ENCODE peak calls at places on chromosomes 5 and 9, in six cellular contexts. W is endothelial cell of umbilical vein, I is HepG2, S is adrenal gland, J is uterus, M is IMR-90. U is an unnamed sample.

GRCh38 chr5:168786142-168786541 is 207.0 kb upstream of the PANK3 start:
- DNase-seq in W (no peak), I (no peak), S (no peak), J (no peak), M (no peak), U (no peak)

GRCh38 chr9:6757988-6758417 is 230 bp downstream of the KDM4C start:
- DNase-seq in S (no peak), W (no peak), I (no peak), J (no peak), M (no peak), U (no peak)

GRCh38 chr9:137221477-137222111 is 446 bp downstream of the RNF208 start:
- DNase-seq in M (no peak), S (no peak), W (no peak), J (no peak), I (no peak), U (no peak)

GRCh38 chr5:77852514-77853352 is 76.6 kb upstream of the TBCA start:
- DNase-seq in I (no peak), W (peak; percentile 23), M (peak; percentile 78), J (no peak), S (peak; percentile 74), U (peak; percentile 72)

GRCh38 chr5:68562308-68562707 is 346.8 kb downstream of the PIK3R1 start:
- DNase-seq in M (peak; percentile 44), W (no peak), J (no peak), I (no peak), S (peak; percentile 65), U (peak; percentile 45)

GRCh38 chr5:132510076-132510475 is 19.5 kb upstream of the IRF1 start:
- DNase-seq in J (no peak), M (peak; percentile 96), S (no peak), W (peak; percentile 73), I (no peak), U (no peak)

GRCh38 chr5:150762216-150762615 is 3.4 kb upstream of the DCTN4 start:
- DNase-seq in S (no peak), I (no peak), M (no peak), W (no peak), J (no peak), U (no peak)

GRCh38 chr5:5546408-5546807 is 123.9 kb downstream of the ICE1 start:
- DNase-seq in J (no peak), S (no peak), W (no peak), M (no peak), I (no peak), U (no peak)

GRCh38 chr9:715743-716400 is 125.6 kb upstream of the DMRT1 start:
- DNase-seq in S (no peak), M (peak; percentile 68), J (no peak), W (peak; percentile 39), I (peak; percentile 53), U (no peak)

GRCh38 chr9:108671794-108672193 is 184.0 kb downstream of the ACTL7B start:
- DNase-seq in M (peak; percentile 6), J (no peak), I (no peak), W (no peak), S (no peak), U (no peak)

GRCh38 chr5:174745495-174745894 is 21.1 kb downstream of the MSX2 start:
- DNase-seq in I (no peak), W (no peak), J (no peak), M (no peak), S (no peak), U (no peak)

GRCh38 chr5:77957-78804 is 13.8 kb upstream of the PLEKHG4B start:
- DNase-seq in S (no peak), W (no peak), M (peak; percentile 24), I (peak; percentile 32), J (no peak), U (no peak)

GRCh38 chr5:122192883-122193496 is 63.6 kb downstream of the ZNF474 start:
- DNase-seq in W (peak; percentile 76), J (peak; percentile 58), I (peak; percentile 44), M (peak; percentile 79), S (peak; percentile 57), U (no peak)

GRCh38 chr5:40410939-40411635 is 268.6 kb upstream of the PTGER4 start:
- DNase-seq in I (no peak), M (peak; percentile 60), W (no peak), S (no peak), J (no peak), U (no peak)

GRCh38 chr9:129328357-129329103 is 150.5 kb upstream of the IER5L start:
- DNase-seq in I (no peak), S (no peak), W (no peak), J (no peak), M (no peak), U (peak; percentile 52)

GRCh38 chr5:88236866-88237642 is 31.6 kb downstream of the TMEM161B start:
- DNase-seq in W (no peak), S (no peak), J (no peak), M (peak; percentile 58), I (no peak), U (no peak)

GRCh38 chr5:65382582-65382981 is 99.1 kb downstream of the ADAMTS6 start:
- DNase-seq in J (no peak), W (no peak), S (no peak), I (no peak), M (peak; percentile 13), U (no peak)

GRCh38 chr5:111635151-111635945 is 121.6 kb downstream of the NREP start:
- DNase-seq in M (no peak), I (no peak), J (no peak), S (no peak), W (no peak), U (no peak)

GRCh38 chr5:7576023-7576715 is 180.2 kb downstream of the ADCY2 start:
- DNase-seq in W (no peak), I (no peak), S (peak; percentile 58), J (no peak), M (no peak), U (no peak)

GRCh38 chr5:152532714-152533113 is 127.6 kb upstream of the NMUR2 start:
- DNase-seq in W (peak; percentile 47), M (peak; percentile 56), I (peak; percentile 33), S (no peak), J (no peak), U (no peak)

GRCh38 chr9:106111039-106111740 is 416.8 kb downstream of the TMEM38B start:
- DNase-seq in S (no peak), W (no peak), J (no peak), I (no peak), M (no peak), U (no peak)

DNA sequence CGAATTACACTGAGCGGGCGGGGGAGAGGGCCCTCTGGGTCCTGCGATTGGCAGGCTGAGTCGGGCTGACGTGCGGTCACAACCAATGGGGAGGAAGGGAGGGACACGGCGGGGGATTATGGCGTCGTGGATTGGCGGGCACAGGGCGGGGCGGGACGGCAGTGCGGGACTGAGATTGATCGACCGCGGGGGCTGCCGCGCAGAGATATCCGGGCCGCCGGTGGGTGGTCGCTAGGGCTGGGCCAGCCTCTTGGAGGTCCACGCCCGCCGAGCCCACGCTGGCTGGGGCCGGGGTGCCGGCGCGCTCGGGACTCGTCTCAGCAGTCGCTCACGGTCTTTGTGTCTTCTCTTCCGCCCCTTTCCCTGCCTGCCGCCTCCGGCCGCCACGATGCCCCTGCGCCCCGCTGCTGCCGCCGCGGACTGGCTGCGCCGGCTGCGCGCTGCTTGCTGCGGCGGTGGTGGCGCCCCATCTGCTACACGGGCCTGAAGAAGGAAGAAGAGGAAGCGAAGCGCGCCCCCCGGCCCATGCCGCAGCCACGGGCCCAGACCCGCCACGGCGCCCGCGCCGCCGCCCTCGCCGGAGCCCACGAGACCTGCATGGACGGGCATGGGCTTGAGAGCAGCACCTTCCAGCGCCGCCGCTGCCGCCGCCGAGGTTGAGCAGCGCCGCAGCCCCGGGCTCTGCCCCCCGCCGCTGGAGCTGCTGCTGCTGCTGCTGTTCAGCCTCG is at the start of gene RGMB:
- DNase-seq in S (peak; percentile 99), J (peak; percentile 98), M (peak; percentile 99), W (peak; percentile 99), I (peak; percentile 95), U (peak; percentile 99)
- TF ChIP-seq POLR2A in S (peak; percentile 87), J (peak; percentile 87), M (peak; percentile 48), W (peak; percentile 92), I (peak; percentile 87), U (peak; percentile 93)

GRCh38 chr5:109080481-109080880 is 329.3 kb downstream of the PJA2 start:
- DNase-seq in S (no peak), W (no peak), J (no peak), M (no peak), I (no peak), U (no peak)

GRCh38 chr5:109083937-109084336 is 325.8 kb downstream of the PJA2 start:
- DNase-seq in W (no peak), J (no peak), S (no peak), M (no peak), I (no peak), U (no peak)

GRCh38 chr5:109076741-109077140 is 329.0 kb downstream of the FER start:
- DNase-seq in W (no peak), M (no peak), J (no peak), I (no peak), S (no peak), U (no peak)

GRCh38 chr5:109080896-109081295 is 328.9 kb downstream of the PJA2 start:
- DNase-seq in I (peak; percentile 30), W (peak; percentile 9), J (no peak), M (no peak), S (no peak), U (no peak)

DNA sequence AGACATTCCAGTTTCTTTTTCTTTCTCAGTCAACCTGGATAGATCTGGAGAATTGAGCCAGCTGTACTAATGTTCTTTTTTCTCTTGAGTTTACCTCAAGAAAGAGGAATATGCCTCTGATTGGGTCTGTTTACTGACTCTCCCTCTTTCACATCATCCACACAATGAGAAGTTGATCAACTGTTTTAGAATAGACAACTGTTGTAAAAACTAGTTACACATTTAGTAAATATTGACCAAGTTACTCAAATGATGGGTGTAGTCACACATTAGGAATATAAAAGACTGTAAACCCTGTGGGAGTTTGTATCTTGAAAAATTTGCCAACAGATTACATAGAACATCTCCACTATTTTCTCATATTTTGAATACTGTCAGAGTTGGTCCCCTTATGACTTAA is 330.8 kb downstream of the FER start:
- DNase-seq in M (no peak), I (no peak), S (no peak), J (no peak), W (no peak), U (no peak)
- H3K27ac ChIP-seq in M (no peak overlapping the region), I (no peak overlapping the region), S (no peak overlapping the region), J (no peak overlapping the region), W (no peak overlapping the region), U (no peak overlapping the region)

GRCh38 chr9:19683715-19684114 is 105.1 kb downstream of the SLC24A2 start:
- DNase-seq in J (no peak), W (no peak), S (no peak), M (no peak), I (no peak), U (no peak)
- TF ChIP-seq POLR2A in J (no peak), W (no peak), S (no peak), M (no peak), I (no peak), U (no peak)

GRCh38 chr9:89433826-89434225 is 64.1 kb downstream of the SEMA4D start:
- DNase-seq in M (peak; percentile 76), I (no peak), W (no peak), S (no peak), J (no peak), U (no peak)

GRCh38 chr9:89434636-89435314 is 63.1 kb downstream of the SEMA4D start:
- DNase-seq in J (no peak), I (no peak), W (no peak), M (no peak), S (no peak), U (no peak)

GRCh38 chr9:89436326-89436725 is 61.6 kb downstream of the SEMA4D start:
- DNase-seq in S (no peak), W (no peak), J (no peak), M (no peak), I (no peak), U (no peak)

GRCh38 chr9:89436963-89437625 is 60.8 kb downstream of the SEMA4D start:
- DNase-seq in M (no peak), W (no peak), I (no peak), S (no peak), J (no peak), U (peak; percentile 65)

GRCh38 chr9:89435315-89435823 is 62.5 kb downstream of the SEMA4D start:
- DNase-seq in S (no peak), M (no peak), J (no peak), W (no peak), I (no peak), U (no peak)
- H3K27ac ChIP-seq in S (no peak overlapping the region), M (no peak overlapping the region), J (no peak overlapping the region), W (no peak overlapping the region), I (no peak overlapping the region), U (no peak overlapping the region)

U was measured in heart left ventricle.